ENCODE peak calls at places on chromosomes 5 and 9, in eight cellular contexts. Y is anterior cingulate cortex; O is HEK293T; Q is activated CD4-positive, CD25-positive, alpha-beta regulatory T cell treated with anti-CD3 and anti-CD28 coated beads, Interleukin-2, amount 50 U/mL, for 72 hours; G is NCI-H1417 treated with DMSO at 0.1 percent for 48 hours; I is iPS DF 19.7; X is fibroblast of pulmonary artery; J is COR-L47. F is an unnamed sample.

GRCh38 chr5:173240091-173241050 is 5.4 kb upstream of the NKX2-5 start:
- DNase-seq in Y (no peak), O (no peak), Q (no peak), G (no peak), I (no peak), X (no peak), J (no peak), F (no peak)

GRCh38 chr5:73030995-73031394 is 75.2 kb downstream of the FCHO2 start:
- DNase-seq in Y (no peak), O (peak), Q (no peak), G (no peak), I (peak), X (peak), J (no peak), F (no peak)

GRCh38 chr5:75681125-75681830 is 36.0 kb downstream of the POC5 start:
- DNase-seq in Y (no peak), O (peak), Q (no peak), G (no peak), I (no peak), X (peak), J (peak), F (no peak)

GRCh38 chr9:136695955-136696354 is 8.7 kb upstream of the AGPAT2 start:
- DNase-seq in Y (no peak), O (no peak), Q (no peak), G (no peak), I (no peak), X (no peak), J (peak), F (no peak)

GRCh38 chr5:8826491-8826890 is 719.4 kb downstream of the SEMA5A start:
- DNase-seq in Y (no peak), O (no peak), Q (no peak), G (no peak), I (no peak), X (no peak), J (no peak), F (no peak)

GRCh38 chr5:181088289-181088688 is 42.7 kb downstream of the OR2V1 start:
- DNase-seq in Y (no peak), O (peak), Q (no peak), G (no peak), I (peak), X (no peak), J (no peak), F (no peak)

GRCh38 chr9:126401107-126401506 is 74.5 kb downstream of the MVB12B start:
- DNase-seq in Y (no peak), O (no peak), Q (no peak), G (no peak), I (no peak), X (no peak), J (no peak), F (no peak)

GRCh38 chr9:98132806-98133631 is 14.0 kb upstream of the TRIM14 start:
- DNase-seq in Y (no peak), O (no peak), Q (peak), G (peak), I (no peak), X (no peak), J (peak), F (no peak)

GRCh38 chr9:90880669-90881068 is 79.0 kb downstream of the SYK start:
- DNase-seq in Y (no peak), O (no peak), Q (no peak), G (no peak), I (no peak), X (no peak), J (no peak), F (no peak)

GRCh38 chr9:130382086-130382485 is 62.7 kb upstream of the ASS1 start:
- DNase-seq in Y (no peak), O (no peak), Q (no peak), G (no peak), I (no peak), X (no peak), J (no peak), F (no peak)

GRCh38 chr5:80154749-80155148 is 101.1 kb downstream of the SERINC5 start:
- DNase-seq in Y (no peak), O (no peak), Q (no peak), G (no peak), I (no peak), X (no peak), J (no peak), F (no peak)

GRCh38 chr5:41414598-41414997 is 95.8 kb downstream of the PLCXD3 start:
- DNase-seq in Y (no peak), O (no peak), Q (no peak), G (no peak), I (no peak), X (peak), J (no peak), F (no peak)

GRCh38 chr9:135087489-135087791 is at the start of gene OLFM1:
- DNase-seq in Y (peak), O (peak), Q (no peak), G (no peak), I (no peak), X (peak), J (peak), F (no peak)

GRCh38 chr9:14779566-14780022 is 57.1 kb upstream of the CER1 start:
- DNase-seq in Y (no peak), O (no peak), Q (no peak), G (no peak), I (no peak), X (no peak), J (no peak), F (no peak)

GRCh38 chr9:86573886-86574285 is 219.7 kb upstream of the TUT7 start:
- DNase-seq in Y (no peak), O (no peak), Q (no peak), G (no peak), I (no peak), X (no peak), J (no peak), F (no peak)

GRCh38 chr5:126104951-126105350 is 318.3 kb upstream of the GRAMD2B start:
- DNase-seq in Y (no peak), O (no peak), Q (no peak), G (no peak), I (no peak), X (no peak), J (no peak), F (no peak)

GRCh38 chr9:94160594-94161501 is 76.6 kb downstream of the PTPDC1 start:
- DNase-seq in Y (no peak), O (no peak), Q (no peak), G (no peak), I (no peak), X (no peak), J (no peak), F (no peak)

F was measured in CD4-positive, alpha-beta T cell.